ENCODE peak calls at places on chromosomes 7 and 10, in four cellular contexts. K is HepG2, F is WTC11, M is K562. A is an unnamed sample.
A peak's percentile ranks its signal among the peaks of the same experiment; 100 is the strongest.

GRCh38 chr7:141074162-141074989 is 512 bp downstream of the TMEM178B start:
- DNase-seq in K (no peak), F (peak; percentile 61), M (no peak), A (peak; percentile 48)

GRCh38 chr7:40232242-40232929 is 97.6 kb downstream of the SUGCT start:
- DNase-seq in K (peak; percentile 43), F (no peak), M (no peak), A (peak; percentile 32)

GRCh38 chr10:131947631-131948347 is 33.9 kb downstream of the BNIP3 start:
- DNase-seq in K (no peak), F (no peak), M (no peak), A (no peak)

GRCh38 chr10:132532784-132533560 is 4.6 kb upstream of the INPP5A start:
- DNase-seq in K (no peak), F (no peak), M (no peak), A (no peak)

GRCh38 chr7:240887-241421 is 48.6 kb downstream of the FAM20C start:
- DNase-seq in K (no peak), F (peak; percentile 30), M (no peak), A (no peak)

GRCh38 chr7:120783721-120784120 is 74.2 kb downstream of the TSPAN12 start:
- DNase-seq in K (no peak), F (no peak), M (no peak), A (no peak)

GRCh38 chr10:17064435-17064834 is 65.2 kb downstream of the CUBN start:
- DNase-seq in K (no peak), F (no peak), M (no peak), A (no peak)

GRCh38 chr10:121838149-121838548 is 89.7 kb downstream of the ATE1 start:
- DNase-seq in K (no peak), F (no peak), M (no peak), A (no peak)

GRCh38 chr10:83538047-83538446 is 601.3 kb upstream of the GHITM start:
- DNase-seq in K (no peak), F (no peak), M (no peak), A (no peak)

GRCh38 chr10:18437486-18437885 is 213.9 kb downstream of the NSUN6 start:
- DNase-seq in K (no peak), F (no peak), M (no peak), A (no peak)

GRCh38 chr10:73773152-73773879 is 8.5 kb upstream of the CHCHD1 start:
- DNase-seq in K (no peak), F (no peak), M (no peak), A (no peak)

GRCh38 chr10:131812736-131813604 is 87.8 kb upstream of the PPP2R2D start:
- DNase-seq in K (no peak), F (no peak), M (no peak), A (no peak)

DNA sequence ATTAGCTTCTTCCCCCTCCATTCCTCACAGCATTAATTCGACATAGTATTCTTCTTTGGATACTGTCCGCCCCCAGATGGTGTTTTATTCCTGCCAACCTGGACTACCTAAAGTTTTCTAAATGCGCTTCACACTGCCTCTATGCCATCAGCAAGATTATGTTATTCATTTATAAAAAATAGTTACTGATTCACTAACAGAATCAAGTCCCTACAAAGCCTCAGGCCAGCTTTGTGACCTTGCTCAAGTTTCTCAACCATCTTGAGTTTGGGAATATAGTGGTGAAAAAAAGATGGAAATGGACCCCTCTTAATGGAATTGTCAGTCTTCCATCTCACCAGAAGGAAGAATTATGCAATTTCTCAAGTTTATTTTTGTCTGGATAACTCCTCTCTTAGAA is 16.6 kb upstream of the FGL2 start:
- DNase-seq in K (no peak), F (no peak), M (no peak), A (no peak)
- TF ChIP-seq ELF4 in K (no peak), F (no peak), M (no peak), A (no peak)

DNA sequence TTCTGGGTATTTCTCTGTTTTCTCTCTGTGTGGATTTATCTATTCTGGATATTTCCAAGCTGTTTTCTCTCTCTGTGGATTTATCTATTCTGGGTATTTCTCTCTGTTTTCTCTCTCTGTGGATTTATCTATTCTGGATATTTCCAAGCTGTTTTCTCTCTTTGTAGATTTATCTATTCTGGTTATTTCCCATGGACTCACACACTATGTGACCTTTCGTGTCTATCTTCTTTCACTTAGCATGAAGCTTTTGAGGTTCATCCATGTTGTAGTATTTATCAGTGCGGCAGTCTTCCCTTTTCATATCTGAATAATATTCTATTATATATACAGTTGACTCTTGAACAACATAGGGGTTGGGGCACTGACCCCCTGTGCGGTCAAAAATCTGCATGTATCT is 435.0 kb upstream of the CNTNAP2 start:
- DNase-seq in K (no peak), F (no peak), M (no peak), A (no peak)
- TF ChIP-seq ELF4 in K (no peak), F (no peak), M (no peak), A (no peak)

GRCh38 chr10:84715911-84716310 is 387.5 kb downstream of the CCSER2 start:
- DNase-seq in K (peak; percentile 41), F (peak; percentile 69), M (peak; percentile 64), A (peak; percentile 72)
- TF ChIP-seq ELF4 in K (no peak), F (no peak), M (no peak), A (no peak)

GRCh38 chr7:3399858-3400257 is 98.8 kb downstream of the SDK1 start:
- DNase-seq in K (peak; percentile 73), F (peak; percentile 78), M (no peak), A (no peak)
- TF ChIP-seq ELF4 in K (no peak), F (no peak), M (no peak), A (no peak)

GRCh38 chr10:70482982-70483760 is 4.6 kb downstream of the PALD1 start:
- DNase-seq in K (no peak), F (no peak), M (no peak), A (no peak)
- TF ChIP-seq ELF4 in K (no peak), F (no peak), M (no peak), A (no peak)

GRCh38 chr7:142712617-142712957 is 36.7 kb upstream of the PRSS1 start:
- DNase-seq in K (no peak), F (no peak), M (no peak), A (no peak)

GRCh38 chr7:142714375-142714774 is 34.9 kb upstream of the PRSS1 start:
- DNase-seq in K (no peak), F (no peak), M (peak; percentile 26), A (no peak)

GRCh38 chr7:142709921-142710320 is 39.4 kb upstream of the PRSS1 start:
- DNase-seq in K (no peak), F (no peak), M (no peak), A (no peak)

GRCh38 chr7:142711722-142712616 is 37.3 kb upstream of the PRSS1 start:
- DNase-seq in K (no peak), F (no peak), M (peak; percentile 51), A (peak; percentile 53)

GRCh38 chr7:142711196-142711595 is 38.1 kb upstream of the PRSS1 start:
- DNase-seq in K (no peak), F (no peak), M (no peak), A (no peak)
- TF ChIP-seq ELF4 in K (no peak), F (no peak), M (no peak), A (no peak)

GRCh38 chr10:124220547-124220946 is 127.1 kb upstream of the CHST15 start:
- DNase-seq in K (no peak), F (no peak), M (no peak), A (no peak)

GRCh38 chr10:124217031-124217430 is 123.6 kb upstream of the CHST15 start:
- DNase-seq in K (no peak), F (no peak), M (no peak), A (no peak)

GRCh38 chr10:124219655-124220054 is 126.3 kb upstream of the CHST15 start:
- DNase-seq in K (no peak), F (no peak), M (no peak), A (no peak)

GRCh38 chr10:124220971-124221355 is 127.6 kb upstream of the CHST15 start:
- DNase-seq in K (no peak), F (no peak), M (no peak), A (no peak)

GRCh38 chr10:124217906-124218769 is 124.7 kb upstream of the CHST15 start:
- DNase-seq in K (no peak), F (peak; percentile 77), M (no peak), A (no peak)
- TF ChIP-seq ELF4 in K (no peak), F (no peak), M (no peak), A (no peak)

DNA sequence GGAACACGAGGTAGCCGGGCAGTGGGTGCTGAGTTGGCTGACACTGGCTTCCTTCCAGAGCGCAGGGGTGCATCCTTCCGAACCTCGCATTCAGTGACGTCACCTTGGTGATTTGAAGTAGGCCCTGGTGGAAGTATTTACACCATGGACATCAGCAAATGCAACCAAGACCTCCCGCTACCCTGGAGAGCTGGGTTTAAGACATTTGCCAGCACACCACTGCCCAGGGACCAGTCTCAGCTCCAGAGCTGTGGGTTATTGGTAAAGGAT is 106.4 kb upstream of the GPR26 start:
- DNase-seq in K (no peak), F (no peak), M (no peak), A (no peak)
- TF ChIP-seq ELF4 in K (no peak), F (no peak), M (no peak), A (no peak)

A was measured in HEK293T.